ENCODE peak calls at places on chromosome 13, in seven cellular contexts. One of them, this sample, is unnamed. For H3K36me3, the result is how much of the 10 kb centered on the place peaks cover.

GRCh38 chr13:20193924-20194631 is 1.3 kb upstream of the GJB2 start:
- DNase-seq in mucosa of descending colon: peak
- DNase-seq in CD8-positive, alpha-beta memory T cell: peak
- DNase-seq in SJSA1: no peak
- DNase-seq in cardiac muscle cell: no peak
- DNase-seq in tibial nerve: no peak
- DNase-seq in CD8-positive, alpha-beta T cell: no peak
- DNase-seq in this sample: peak

GRCh38 chr13:92716749-92717148 is 509.9 kb upstream of the GPC6 start:
- DNase-seq in mucosa of descending colon: no peak
- DNase-seq in CD8-positive, alpha-beta memory T cell: no peak
- DNase-seq in SJSA1: no peak
- DNase-seq in cardiac muscle cell: peak
- DNase-seq in tibial nerve: no peak
- DNase-seq in CD8-positive, alpha-beta T cell: no peak
- DNase-seq in this sample: no peak

GRCh38 chr13:80214521-80214941 is 126.4 kb downstream of the SPRY2 start:
- DNase-seq in mucosa of descending colon: no peak
- DNase-seq in CD8-positive, alpha-beta memory T cell: no peak
- DNase-seq in SJSA1: no peak
- DNase-seq in cardiac muscle cell: no peak
- DNase-seq in tibial nerve: no peak
- DNase-seq in CD8-positive, alpha-beta T cell: no peak
- DNase-seq in this sample: no peak

GRCh38 chr13:98613591-98613990 is 36.7 kb upstream of the STK24 start:
- DNase-seq in mucosa of descending colon: no peak
- DNase-seq in CD8-positive, alpha-beta memory T cell: no peak
- DNase-seq in SJSA1: no peak
- DNase-seq in cardiac muscle cell: no peak
- DNase-seq in tibial nerve: no peak
- DNase-seq in CD8-positive, alpha-beta T cell: no peak
- DNase-seq in this sample: no peak

GRCh38 chr13:79060216-79060615 is 345.8 kb downstream of the RBM26 start:
- DNase-seq in mucosa of descending colon: no peak
- DNase-seq in CD8-positive, alpha-beta memory T cell: no peak
- DNase-seq in SJSA1: no peak
- DNase-seq in cardiac muscle cell: no peak
- DNase-seq in tibial nerve: no peak
- DNase-seq in CD8-positive, alpha-beta T cell: no peak
- DNase-seq in this sample: no peak

GRCh38 chr13:63010072-63010658 is 1594.5 kb upstream of the PCDH20 start:
- DNase-seq in mucosa of descending colon: no peak
- DNase-seq in CD8-positive, alpha-beta memory T cell: no peak
- DNase-seq in SJSA1: no peak
- DNase-seq in cardiac muscle cell: no peak
- DNase-seq in tibial nerve: no peak
- DNase-seq in CD8-positive, alpha-beta T cell: no peak
- DNase-seq in this sample: no peak

GRCh38 chr13:109273326-109273751 is 513.0 kb downstream of the IRS2 start:
- DNase-seq in mucosa of descending colon: no peak
- DNase-seq in CD8-positive, alpha-beta memory T cell: no peak
- DNase-seq in SJSA1: peak
- DNase-seq in cardiac muscle cell: peak
- DNase-seq in tibial nerve: no peak
- DNase-seq in CD8-positive, alpha-beta T cell: no peak
- DNase-seq in this sample: no peak

GRCh38 chr13:33999830-34000605 is 182.1 kb downstream of the RFC3 start:
- DNase-seq in mucosa of descending colon: no peak
- DNase-seq in CD8-positive, alpha-beta memory T cell: no peak
- DNase-seq in SJSA1: no peak
- DNase-seq in cardiac muscle cell: no peak
- DNase-seq in tibial nerve: no peak
- DNase-seq in CD8-positive, alpha-beta T cell: no peak
- DNase-seq in this sample: peak

GRCh38 chr13:93183302-93183701 is 43.3 kb upstream of the GPC6 start:
- DNase-seq in mucosa of descending colon: no peak
- DNase-seq in CD8-positive, alpha-beta memory T cell: no peak
- DNase-seq in SJSA1: no peak
- DNase-seq in cardiac muscle cell: no peak
- DNase-seq in tibial nerve: no peak
- DNase-seq in CD8-positive, alpha-beta T cell: no peak
- DNase-seq in this sample: no peak

GRCh38 chr13:65292488-65292901 is 1937.6 kb downstream of the PCDH9 start:
- DNase-seq in mucosa of descending colon: no peak
- DNase-seq in CD8-positive, alpha-beta memory T cell: no peak
- DNase-seq in SJSA1: no peak
- DNase-seq in cardiac muscle cell: peak
- DNase-seq in tibial nerve: no peak
- DNase-seq in CD8-positive, alpha-beta T cell: no peak
- DNase-seq in this sample: no peak

GRCh38 chr13:69571606-69572323 is 535.9 kb upstream of the ATXN8OS start:
- DNase-seq in mucosa of descending colon: no peak
- DNase-seq in CD8-positive, alpha-beta memory T cell: no peak
- DNase-seq in SJSA1: no peak
- DNase-seq in cardiac muscle cell: no peak
- DNase-seq in tibial nerve: no peak
- DNase-seq in CD8-positive, alpha-beta T cell: no peak
- DNase-seq in this sample: no peak

GRCh38 chr13:29170451-29171082 is 350.4 kb downstream of the MTUS2 start:
- DNase-seq in mucosa of descending colon: no peak
- DNase-seq in CD8-positive, alpha-beta memory T cell: no peak
- DNase-seq in SJSA1: no peak
- DNase-seq in cardiac muscle cell: no peak
- DNase-seq in tibial nerve: no peak
- DNase-seq in CD8-positive, alpha-beta T cell: no peak
- DNase-seq in this sample: no peak

GRCh38 chr13:63190742-63191141 is 1775.1 kb upstream of the PCDH20 start:
- DNase-seq in mucosa of descending colon: no peak
- DNase-seq in CD8-positive, alpha-beta memory T cell: no peak
- DNase-seq in SJSA1: no peak
- DNase-seq in cardiac muscle cell: peak
- DNase-seq in tibial nerve: no peak
- DNase-seq in CD8-positive, alpha-beta T cell: no peak
- DNase-seq in this sample: no peak

GRCh38 chr13:77168232-77168631 is 141.3 kb upstream of the FBXL3 start:
- DNase-seq in mucosa of descending colon: no peak
- DNase-seq in CD8-positive, alpha-beta memory T cell: no peak
- DNase-seq in SJSA1: no peak
- DNase-seq in cardiac muscle cell: no peak
- DNase-seq in tibial nerve: no peak
- DNase-seq in CD8-positive, alpha-beta T cell: no peak
- DNase-seq in this sample: peak

GRCh38 chr13:107202371-107203023 is 634.6 kb upstream of the ARGLU1 start:
- DNase-seq in mucosa of descending colon: no peak
- DNase-seq in CD8-positive, alpha-beta memory T cell: no peak
- DNase-seq in SJSA1: peak
- DNase-seq in cardiac muscle cell: peak
- DNase-seq in tibial nerve: no peak
- DNase-seq in CD8-positive, alpha-beta T cell: no peak
- DNase-seq in this sample: peak

GRCh38 chr13:78131811-78132210 is 213.2 kb upstream of the EDNRB start:
- DNase-seq in mucosa of descending colon: no peak
- DNase-seq in CD8-positive, alpha-beta memory T cell: no peak
- DNase-seq in SJSA1: no peak
- DNase-seq in cardiac muscle cell: peak
- DNase-seq in tibial nerve: no peak
- DNase-seq in CD8-positive, alpha-beta T cell: no peak
- DNase-seq in this sample: no peak

GRCh38 chr13:27053902-27054595 is 117.6 kb downstream of the USP12 start:
- DNase-seq in mucosa of descending colon: no peak
- DNase-seq in CD8-positive, alpha-beta memory T cell: no peak
- DNase-seq in SJSA1: peak
- DNase-seq in cardiac muscle cell: peak
- DNase-seq in tibial nerve: no peak
- DNase-seq in CD8-positive, alpha-beta T cell: no peak
- DNase-seq in this sample: no peak

GRCh38 chr13:111893071-111893606 is 173.8 kb upstream of the SOX1 start:
- DNase-seq in mucosa of descending colon: no peak
- DNase-seq in CD8-positive, alpha-beta memory T cell: no peak
- DNase-seq in SJSA1: peak
- DNase-seq in cardiac muscle cell: no peak
- DNase-seq in tibial nerve: no peak
- DNase-seq in CD8-positive, alpha-beta T cell: no peak
- DNase-seq in this sample: no peak

GRCh38 chr13:51305558-51305957 is 33.9 kb upstream of the SERPINE3 start:
- DNase-seq in mucosa of descending colon: no peak
- DNase-seq in CD8-positive, alpha-beta memory T cell: no peak
- DNase-seq in SJSA1: no peak
- DNase-seq in cardiac muscle cell: no peak
- DNase-seq in tibial nerve: no peak
- DNase-seq in CD8-positive, alpha-beta T cell: no peak
- DNase-seq in this sample: no peak

GRCh38 chr13:59700281-59700680 is 463.4 kb downstream of the DIAPH3 start:
- DNase-seq in mucosa of descending colon: no peak
- DNase-seq in CD8-positive, alpha-beta memory T cell: no peak
- DNase-seq in SJSA1: no peak
- DNase-seq in cardiac muscle cell: peak
- DNase-seq in tibial nerve: no peak
- DNase-seq in CD8-positive, alpha-beta T cell: no peak
- DNase-seq in this sample: no peak

DNA sequence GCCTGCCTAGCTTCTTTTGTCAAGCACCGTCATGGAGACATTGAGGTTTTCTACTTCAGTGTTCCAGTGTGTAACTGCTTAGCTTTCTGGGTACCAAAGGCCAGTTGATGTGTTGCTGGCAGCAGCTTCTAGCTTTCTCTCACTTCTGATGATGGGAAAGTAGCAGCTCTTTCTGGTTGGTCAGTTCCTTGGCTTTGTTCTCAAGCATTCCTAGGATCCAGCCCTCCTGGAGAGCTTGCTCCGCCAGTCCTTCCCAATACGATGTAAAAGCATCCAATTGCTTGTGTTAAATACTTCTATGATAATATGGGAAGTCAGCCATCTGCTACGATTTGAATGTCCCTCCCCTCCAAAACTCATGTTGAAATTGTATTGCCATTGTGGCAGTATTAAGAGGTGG is 182.8 kb downstream of the UGGT2 start:
- DNase-seq in mucosa of descending colon: no peak
- DNase-seq in CD8-positive, alpha-beta memory T cell: no peak
- DNase-seq in SJSA1: no peak
- DNase-seq in cardiac muscle cell: no peak
- DNase-seq in tibial nerve: no peak
- DNase-seq in CD8-positive, alpha-beta T cell: no peak
- DNase-seq in this sample: no peak
- H3K36me3 ChIP-seq in mucosa of descending colon: under half
- H3K36me3 ChIP-seq in CD8-positive, alpha-beta memory T cell: under half
- H3K36me3 ChIP-seq in SJSA1: under half
- H3K36me3 ChIP-seq in cardiac muscle cell: under half
- H3K36me3 ChIP-seq in tibial nerve: half or more
- H3K36me3 ChIP-seq in CD8-positive, alpha-beta T cell: under half
- H3K36me3 ChIP-seq in this sample: under half

GRCh38 chr13:39877134-39877533 is 221.7 kb downstream of the COG6 start:
- DNase-seq in mucosa of descending colon: no peak
- DNase-seq in CD8-positive, alpha-beta memory T cell: no peak
- DNase-seq in SJSA1: no peak
- DNase-seq in cardiac muscle cell: no peak
- DNase-seq in tibial nerve: no peak
- DNase-seq in CD8-positive, alpha-beta T cell: no peak
- DNase-seq in this sample: no peak

GRCh38 chr13:39876258-39876657 is 220.8 kb downstream of the COG6 start:
- DNase-seq in mucosa of descending colon: no peak
- DNase-seq in CD8-positive, alpha-beta memory T cell: no peak
- DNase-seq in SJSA1: peak
- DNase-seq in cardiac muscle cell: peak
- DNase-seq in tibial nerve: no peak
- DNase-seq in CD8-positive, alpha-beta T cell: no peak
- DNase-seq in this sample: no peak

GRCh38 chr13:39874331-39875055 is 219.0 kb downstream of the COG6 start:
- DNase-seq in mucosa of descending colon: no peak
- DNase-seq in CD8-positive, alpha-beta memory T cell: no peak
- DNase-seq in SJSA1: no peak
- DNase-seq in cardiac muscle cell: no peak
- DNase-seq in tibial nerve: no peak
- DNase-seq in CD8-positive, alpha-beta T cell: no peak
- DNase-seq in this sample: no peak

GRCh38 chr13:39875583-39875982 is 220.1 kb downstream of the COG6 start:
- DNase-seq in mucosa of descending colon: no peak
- DNase-seq in CD8-positive, alpha-beta memory T cell: no peak
- DNase-seq in SJSA1: no peak
- DNase-seq in cardiac muscle cell: no peak
- DNase-seq in tibial nerve: no peak
- DNase-seq in CD8-positive, alpha-beta T cell: no peak
- DNase-seq in this sample: no peak

GRCh38 chr13:39875111-39875510 is 219.6 kb downstream of the COG6 start:
- DNase-seq in mucosa of descending colon: no peak
- DNase-seq in CD8-positive, alpha-beta memory T cell: no peak
- DNase-seq in SJSA1: no peak
- DNase-seq in cardiac muscle cell: peak
- DNase-seq in tibial nerve: no peak
- DNase-seq in CD8-positive, alpha-beta T cell: no peak
- DNase-seq in this sample: no peak
- H3K36me3 ChIP-seq in mucosa of descending colon: under half
- H3K36me3 ChIP-seq in CD8-positive, alpha-beta memory T cell: under half
- H3K36me3 ChIP-seq in SJSA1: under half
- H3K36me3 ChIP-seq in cardiac muscle cell: under half
- H3K36me3 ChIP-seq in tibial nerve: under half
- H3K36me3 ChIP-seq in CD8-positive, alpha-beta T cell: under half
- H3K36me3 ChIP-seq in this sample: under half

GRCh38 chr13:22103046-22103445 is 432.2 kb downstream of the FGF9 start:
- DNase-seq in mucosa of descending colon: peak
- DNase-seq in CD8-positive, alpha-beta memory T cell: no peak
- DNase-seq in SJSA1: no peak
- DNase-seq in cardiac muscle cell: no peak
- DNase-seq in tibial nerve: no peak
- DNase-seq in CD8-positive, alpha-beta T cell: no peak
- DNase-seq in this sample: peak

GRCh38 chr13:22103628-22104027 is 432.8 kb downstream of the FGF9 start:
- DNase-seq in mucosa of descending colon: no peak
- DNase-seq in CD8-positive, alpha-beta memory T cell: no peak
- DNase-seq in SJSA1: no peak
- DNase-seq in cardiac muscle cell: no peak
- DNase-seq in tibial nerve: no peak
- DNase-seq in CD8-positive, alpha-beta T cell: no peak
- DNase-seq in this sample: no peak

GRCh38 chr13:22107549-22107948 is 436.7 kb downstream of the FGF9 start:
- DNase-seq in mucosa of descending colon: no peak
- DNase-seq in CD8-positive, alpha-beta memory T cell: no peak
- DNase-seq in SJSA1: no peak
- DNase-seq in cardiac muscle cell: no peak
- DNase-seq in tibial nerve: no peak
- DNase-seq in CD8-positive, alpha-beta T cell: no peak
- DNase-seq in this sample: no peak

GRCh38 chr13:22108283-22108897 is 437.5 kb downstream of the FGF9 start:
- DNase-seq in mucosa of descending colon: no peak
- DNase-seq in CD8-positive, alpha-beta memory T cell: no peak
- DNase-seq in SJSA1: no peak
- DNase-seq in cardiac muscle cell: peak
- DNase-seq in tibial nerve: no peak
- DNase-seq in CD8-positive, alpha-beta T cell: no peak
- DNase-seq in this sample: no peak

GRCh38 chr13:22106058-22106457 is 435.2 kb downstream of the FGF9 start:
- DNase-seq in mucosa of descending colon: no peak
- DNase-seq in CD8-positive, alpha-beta memory T cell: no peak
- DNase-seq in SJSA1: no peak
- DNase-seq in cardiac muscle cell: no peak
- DNase-seq in tibial nerve: no peak
- DNase-seq in CD8-positive, alpha-beta T cell: no peak
- DNase-seq in this sample: no peak
- H3K36me3 ChIP-seq in mucosa of descending colon: under half
- H3K36me3 ChIP-seq in CD8-positive, alpha-beta memory T cell: under half
- H3K36me3 ChIP-seq in SJSA1: under half
- H3K36me3 ChIP-seq in cardiac muscle cell: under half
- H3K36me3 ChIP-seq in tibial nerve: under half
- H3K36me3 ChIP-seq in CD8-positive, alpha-beta T cell: under half
- H3K36me3 ChIP-seq in this sample: under half

GRCh38 chr13:35378939-35379338 is 97.5 kb downstream of the MAB21L1 start:
- DNase-seq in mucosa of descending colon: no peak
- DNase-seq in CD8-positive, alpha-beta memory T cell: no peak
- DNase-seq in SJSA1: no peak
- DNase-seq in cardiac muscle cell: peak
- DNase-seq in tibial nerve: no peak
- DNase-seq in CD8-positive, alpha-beta T cell: no peak
- DNase-seq in this sample: no peak
- H3K36me3 ChIP-seq in mucosa of descending colon: under half
- H3K36me3 ChIP-seq in CD8-positive, alpha-beta memory T cell: under half
- H3K36me3 ChIP-seq in SJSA1: under half
- H3K36me3 ChIP-seq in cardiac muscle cell: under half
- H3K36me3 ChIP-seq in tibial nerve: under half
- H3K36me3 ChIP-seq in CD8-positive, alpha-beta T cell: under half
- H3K36me3 ChIP-seq in this sample: under half